ENCODE peak calls at places on chromosomes 5 and 9, in nine cellular contexts. P is AG04450, Z is A549, C is choroid plexus epithelial cell, X is cardiac muscle cell, T is fibroblast of mammary gland, R is AG09309, O is GM20000, U is neural crest cell. Q is an unnamed sample.

GRCh38 chr5:23675456-23675855 is 168.0 kb downstream of the PRDM9 start:
- DNase-seq in R (no peak), X (no peak), C (no peak), Z (no peak), O (no peak), U (no peak), T (no peak), P (no peak), Q (no peak)

GRCh38 chr9:121651295-121652036 is at the start of gene DAB2IP:
- DNase-seq in R (no peak), O (peak; percentile 39), X (peak; percentile 63), T (no peak), C (peak; percentile 20), Z (no peak), P (no peak), U (peak; percentile 72), Q (peak; percentile 63)

GRCh38 chr5:155729684-155730059 is 597.3 kb upstream of the SGCD start:
- DNase-seq in X (peak; percentile 2), U (no peak), C (no peak), O (no peak), T (no peak), R (no peak), Z (no peak), P (no peak), Q (no peak)

GRCh38 chr5:54969242-54969641 is 16.2 kb downstream of the ESM1 start:
- DNase-seq in C (no peak), X (no peak), O (no peak), U (no peak), Z (no peak), R (no peak), P (no peak), T (no peak), Q (no peak)

GRCh38 chr5:142716963-142717362 is 31.1 kb upstream of the FGF1 start:
- DNase-seq in T (peak; percentile 66), U (peak; percentile 56), O (peak; percentile 29), P (peak; percentile 33), X (peak; percentile 62), C (peak; percentile 79), Z (peak; percentile 73), R (no peak), Q (peak; percentile 14)

GRCh38 chr5:3948838-3949237 is 353.2 kb downstream of the IRX1 start:
- DNase-seq in P (no peak), T (no peak), R (no peak), C (no peak), X (no peak), U (no peak), Z (no peak), O (no peak), Q (no peak)

GRCh38 chr5:53422539-53422938 is 57.9 kb upstream of the FST start:
- DNase-seq in O (no peak), R (peak; percentile 78), C (peak; percentile 79), Z (no peak), T (peak; percentile 96), X (peak; percentile 87), P (no peak), U (no peak), Q (no peak)

GRCh38 chr5:68137451-68138190 is 77.9 kb upstream of the PIK3R1 start:
- DNase-seq in P (no peak), R (peak; percentile 50), U (no peak), C (no peak), X (no peak), T (peak; percentile 83), O (no peak), Z (no peak), Q (no peak)

GRCh38 chr5:134083517-134083916 is 31.0 kb upstream of the TCF7 start:
- DNase-seq in X (no peak), R (no peak), Z (no peak), T (no peak), C (no peak), O (no peak), P (no peak), U (no peak), Q (no peak)

GRCh38 chr9:89770779-89771178 is 166.0 kb downstream of the GADD45G start:
- DNase-seq in X (no peak), U (no peak), O (no peak), R (no peak), C (no peak), Z (no peak), P (no peak), T (no peak), Q (no peak)

GRCh38 chr5:179327026-179327735 is 18.1 kb downstream of the ADAMTS2 start:
- DNase-seq in Z (no peak), X (no peak), U (no peak), T (no peak), O (no peak), C (no peak), R (no peak), P (no peak), Q (no peak)

GRCh38 chr5:134554319-134555222 is 29.1 kb downstream of the JADE2 start:
- DNase-seq in O (peak; percentile 66), R (peak; percentile 99), C (peak; percentile 92), T (peak; percentile 84), Z (peak; percentile 96), X (peak; percentile 90), U (no peak), P (peak; percentile 48), Q (no peak)

GRCh38 chr5:32017638-32018429 is 156.3 kb downstream of the GOLPH3 start:
- DNase-seq in T (peak; percentile 87), C (peak; percentile 69), U (no peak), P (no peak), O (no peak), X (peak; percentile 90), Z (no peak), R (no peak), Q (no peak)

GRCh38 chr9:71442937-71443336 is 321.5 kb upstream of the TRPM3 start:
- DNase-seq in C (no peak), U (no peak), P (no peak), O (no peak), X (no peak), Z (no peak), R (no peak), T (no peak), Q (no peak)

GRCh38 chr9:71446081-71446480 is 322.2 kb downstream of the CEMIP2 start:
- DNase-seq in Z (no peak), T (no peak), C (no peak), O (no peak), X (no peak), P (no peak), R (no peak), U (no peak), Q (no peak)

DNA sequence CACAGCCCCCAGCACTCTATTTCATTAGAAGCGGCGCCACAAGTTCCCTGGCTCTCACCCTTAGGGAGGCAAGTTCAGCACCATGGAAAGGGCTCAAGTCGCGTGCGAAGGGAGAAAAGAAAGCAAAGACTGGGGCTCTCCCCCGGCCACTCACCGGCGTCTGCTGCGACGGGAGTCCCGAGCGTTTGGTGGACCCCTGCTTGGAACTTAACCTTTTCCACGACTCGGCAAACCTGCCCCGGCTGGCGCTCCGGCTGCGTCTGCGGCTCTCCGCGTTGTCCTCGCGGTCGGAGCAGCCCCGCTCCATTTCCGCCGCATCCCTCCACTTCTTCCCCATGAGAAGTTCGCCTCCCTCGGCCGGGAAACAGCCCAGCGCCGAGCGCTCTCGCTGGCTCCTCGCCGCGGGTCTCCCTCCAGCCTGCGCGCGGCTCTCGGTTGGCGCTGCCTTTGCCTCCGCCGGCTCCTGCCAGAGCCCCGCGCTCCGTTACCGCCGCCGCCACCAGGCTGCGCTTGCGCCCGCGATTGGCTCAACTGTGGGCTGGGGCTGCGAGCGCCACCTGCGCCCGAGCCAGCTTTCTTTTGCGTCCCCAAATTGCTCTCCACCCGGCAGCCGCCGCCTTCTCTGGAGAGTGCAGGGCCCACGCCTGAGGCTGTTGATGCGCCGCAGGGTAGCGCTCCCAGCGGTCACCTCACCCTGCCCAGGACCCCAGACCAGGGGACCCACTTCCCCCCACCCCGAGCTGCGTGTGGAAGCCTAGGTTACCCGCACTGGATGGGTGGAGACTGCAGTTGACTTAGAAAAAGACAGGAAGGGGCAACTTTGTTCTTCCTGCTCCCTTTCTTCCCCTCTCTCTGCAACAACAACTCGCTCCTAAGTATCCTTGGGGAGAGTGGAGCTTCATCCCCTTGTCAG is 321.6 kb downstream of the CEMIP2 start:
- DNase-seq in P (peak; percentile 8), Z (peak; percentile 48), X (peak; percentile 72), R (peak; percentile 1), U (peak; percentile 73), C (peak; percentile 50), T (peak; percentile 47), O (peak; percentile 73), Q (peak; percentile 78)
- TF ChIP-seq CTCF in P (no peak), Z (peak; percentile 37), X (peak; percentile 9), R (no peak), U (peak; percentile 52), C (no peak), T (no peak), O (no peak), Q (peak; percentile 44)

DNA sequence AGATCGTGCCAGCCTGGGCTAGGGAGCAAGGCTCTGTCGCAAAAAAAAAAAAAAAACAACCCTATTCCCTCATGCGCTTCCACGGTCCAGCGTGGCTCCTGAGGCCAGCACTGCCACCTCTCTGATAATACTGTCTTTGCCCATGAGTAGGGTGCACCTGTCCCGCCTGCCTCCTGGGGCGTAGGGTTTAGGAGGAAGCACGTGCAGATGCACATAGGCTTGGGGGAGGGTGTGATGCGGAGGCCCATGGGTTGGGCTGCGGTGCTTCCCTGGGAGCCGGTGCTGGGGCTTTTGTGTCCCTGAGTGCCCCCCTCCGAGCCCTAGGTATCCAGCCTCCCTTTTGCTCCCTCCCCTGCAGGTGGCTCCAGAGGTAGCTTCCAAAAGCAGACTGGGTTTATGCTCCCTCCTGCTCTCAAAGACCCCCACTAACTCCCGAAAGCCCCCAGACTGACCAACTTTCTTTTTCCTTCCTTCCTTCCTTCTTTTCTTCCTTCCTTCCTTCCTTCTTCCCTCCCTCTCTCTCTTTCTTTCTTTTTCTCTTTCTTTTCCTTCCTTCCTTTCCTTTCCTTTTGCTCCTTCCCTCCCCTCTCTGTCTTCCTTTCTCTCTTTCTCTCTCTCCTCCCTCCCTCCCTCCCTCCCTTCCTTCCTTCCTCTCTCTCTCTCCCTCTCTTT is 12.8 kb downstream of the FGFR4 start:
- DNase-seq in O (peak; percentile 20), Z (no peak), C (no peak), P (no peak), T (no peak), R (no peak), U (no peak), X (no peak), Q (no peak)
- TF ChIP-seq CTCF in O (no peak), Z (no peak), C (no peak), P (no peak), T (no peak), R (no peak), U (no peak), X (no peak), Q (no peak)

DNA sequence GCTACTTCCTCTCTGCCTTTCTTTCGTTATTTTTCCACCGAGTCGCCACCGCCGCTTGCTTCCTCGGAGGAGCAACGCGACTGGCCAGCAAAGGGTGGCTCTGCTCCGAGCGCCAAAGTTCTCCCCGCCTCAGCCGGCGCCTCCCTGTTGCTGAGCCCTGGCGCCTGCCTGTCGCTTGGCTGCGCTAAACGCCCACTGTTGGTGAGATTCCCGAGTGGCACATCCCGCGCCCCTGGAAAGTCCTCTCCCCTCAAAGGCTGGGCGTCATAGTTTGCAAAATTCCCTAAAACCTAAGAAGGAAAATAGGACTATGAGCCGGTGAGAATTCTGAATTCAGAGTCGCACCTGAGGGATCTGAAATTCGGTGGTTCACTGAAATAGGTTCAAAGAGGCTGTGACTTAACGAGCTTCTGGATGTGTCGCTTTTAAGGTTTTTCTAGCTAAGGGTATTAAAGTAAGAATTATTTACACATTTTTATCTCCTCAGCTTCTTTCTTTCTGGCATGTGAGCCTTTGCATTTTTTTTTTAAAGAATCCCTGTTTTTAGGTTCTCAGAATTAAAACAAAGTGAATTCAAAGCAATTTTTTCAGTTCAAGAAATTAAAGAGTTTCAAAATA is at the start of gene GRIN3A:
- DNase-seq in X (no peak), Z (peak; percentile 18), C (no peak), U (peak; percentile 7), R (no peak), T (no peak), P (no peak), O (no peak), Q (no peak)
- TF ChIP-seq CTCF in X (no peak), Z (no peak), C (no peak), U (peak; percentile 43), R (no peak), T (peak; percentile 2), P (no peak), O (no peak), Q (no peak)

GRCh38 chr9:14141736-14142135 is 172.2 kb downstream of the NFIB start:
- DNase-seq in U (no peak), T (no peak), Z (no peak), O (no peak), X (no peak), P (no peak), C (no peak), R (no peak), Q (no peak)
- TF ChIP-seq CTCF in U (no peak), T (no peak), Z (no peak), O (no peak), X (no peak), P (no peak), C (no peak), R (no peak), Q (no peak)

Q was measured in progenitor cell of endocrine pancreas.